ENCODE peak calls at places on chromosomes 4 and X, in ten cellular contexts. U is colonic mucosa, O is prostate gland, C is brain microvascular endothelial cell, H is psoas muscle, R is ovary, K is fibroblast of lung, M is lower lobe of right lung, W is left lung, T is body of pancreas. D is an unnamed sample.

GRCh38 chrX:39759526-39760224 is 338.1 kb downstream of the BCOR start:
- DNase-seq in O (peak; percentile 44), W (no peak), T (peak; percentile 54), U (no peak), K (peak; percentile 85), H (no peak), M (peak; percentile 52), R (peak; percentile 61), C (peak; percentile 66), D (peak; percentile 66)

GRCh38 chr4:56575820-56576429 is 70.3 kb downstream of the ARL9 start:
- DNase-seq in M (no peak), T (no peak), H (no peak), U (no peak), C (no peak), K (peak; percentile 40), W (no peak), O (no peak), R (no peak), D (no peak)

GRCh38 chr4:151012836-151013235 is 2.2 kb downstream of the LRBA start:
- DNase-seq in T (peak; percentile 13), U (peak; percentile 54), W (no peak), O (peak; percentile 19), H (no peak), R (no peak), C (no peak), K (no peak), M (no peak), D (no peak)

GRCh38 chr4:81173213-81173612 is 41.8 kb downstream of the PRKG2 start:
- DNase-seq in R (no peak), W (no peak), U (no peak), H (no peak), C (no peak), M (no peak), K (no peak), T (no peak), O (no peak), D (no peak)

GRCh38 chr4:25578431-25578830 is 77.2 kb upstream of the SLC34A2 start:
- DNase-seq in U (no peak), O (no peak), R (no peak), C (no peak), H (no peak), T (no peak), W (no peak), K (no peak), M (no peak), D (no peak)

GRCh38 chr4:166222271-166222670 is 349.2 kb downstream of the TLL1 start:
- DNase-seq in K (no peak), H (no peak), C (no peak), U (no peak), T (no peak), W (no peak), O (no peak), M (no peak), R (no peak), D (no peak)

GRCh38 chrX:40158036-40158706 is 60.4 kb upstream of the BCOR start:
- DNase-seq in H (no peak), O (no peak), R (peak; percentile 56), T (no peak), M (peak; percentile 54), K (no peak), U (no peak), C (no peak), W (no peak), D (peak; percentile 72)

GRCh38 chr4:140568507-140569306 is at the start of gene UCP1:
- DNase-seq in K (peak; percentile 16), W (no peak), T (peak; percentile 41), H (peak; percentile 19), M (peak; percentile 60), R (peak; percentile 29), U (peak; percentile 21), C (no peak), O (no peak), D (peak; percentile 71)

GRCh38 chr4:176334066-176334465 is 14.3 kb downstream of the SPCS3 start:
- DNase-seq in K (no peak), W (no peak), C (no peak), M (no peak), R (no peak), H (no peak), T (no peak), O (no peak), U (no peak), D (no peak)

GRCh38 chr4:76897522-76898384 is at the start of gene SOWAHB:
- DNase-seq in O (peak; percentile 70), M (peak; percentile 89), U (peak; percentile 93), K (no peak), R (peak; percentile 24), T (peak; percentile 95), W (peak; percentile 87), C (no peak), H (peak; percentile 19), D (peak; percentile 93)

GRCh38 chrX:13093489-13094140 is 49.2 kb upstream of the FAM9C start:
- DNase-seq in M (no peak), H (no peak), O (no peak), C (no peak), K (no peak), T (no peak), R (no peak), U (no peak), W (no peak), D (no peak)

GRCh38 chr4:6005175-6005574 is 13.1 kb downstream of the C4orf50 start:
- DNase-seq in M (no peak), O (no peak), W (no peak), K (no peak), R (no peak), U (no peak), C (no peak), H (no peak), T (no peak), D (peak; percentile 12)
- H3K27me3 ChIP-seq in M (peaks cover 36% of the 10 kb centered on the region), O (no peaks in the 10 kb centered on the region), W (no peaks in the 10 kb centered on the region), K (no peaks in the 10 kb centered on the region), R (no peaks in the 10 kb centered on the region), U (no peaks in the 10 kb centered on the region), C (peaks cover 3% of the 10 kb centered on the region), H (peaks cover 30% of the 10 kb centered on the region), T (no peaks in the 10 kb centered on the region), D (peaks cover 35% of the 10 kb centered on the region)

DNA sequence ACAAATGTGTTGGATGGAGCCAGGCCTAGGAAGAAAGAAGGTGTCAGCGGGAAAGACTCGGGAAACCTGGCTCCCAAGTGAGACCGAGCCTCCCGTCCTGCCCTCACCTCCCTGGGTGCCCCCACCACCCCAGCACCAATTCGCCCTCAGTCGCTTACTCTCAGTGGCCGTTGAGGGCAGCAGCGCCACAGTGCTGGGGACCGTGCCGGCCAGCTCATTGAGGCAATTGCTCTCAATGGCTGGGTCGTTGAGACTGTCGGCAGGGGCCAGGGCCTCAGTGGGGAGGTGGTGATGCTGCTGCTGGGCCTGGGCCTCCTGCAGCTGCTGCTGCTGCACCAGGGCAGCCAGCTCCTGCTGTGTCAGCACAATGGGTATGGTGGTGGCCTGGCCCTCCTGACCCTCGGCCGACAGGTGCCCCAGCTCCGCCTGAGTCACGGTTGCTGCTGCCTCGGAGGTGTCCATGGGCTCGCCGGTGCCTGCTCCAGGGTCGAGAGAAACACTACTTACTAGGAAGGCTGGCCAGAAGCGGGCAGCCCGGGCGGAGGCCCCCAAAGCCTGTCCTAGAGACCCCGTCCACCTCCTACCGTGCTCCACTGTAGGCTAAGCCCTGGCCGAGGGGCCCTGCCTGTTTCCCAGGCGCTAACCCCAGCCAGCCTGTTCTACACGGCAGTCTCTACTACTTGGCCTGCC is 7.4 kb upstream of the RENBP start:
- DNase-seq in U (no peak), T (no peak), K (no peak), O (no peak), H (no peak), R (no peak), C (no peak), W (no peak), M (no peak), D (no peak)
- H3K36me3 ChIP-seq in U (no peaks in the 10 kb centered on the region), T (peaks cover 8% of the 10 kb centered on the region), K (peaks cover 47% of the 10 kb centered on the region), O (no peaks in the 10 kb centered on the region), H (peaks cover 90% of the 10 kb centered on the region), R (no peaks in the 10 kb centered on the region), C (peaks cover 65% of the 10 kb centered on the region), W (peaks cover 81% of the 10 kb centered on the region), M (peaks cover 81% of the 10 kb centered on the region), D (peaks cover 56% of the 10 kb centered on the region)

DNA sequence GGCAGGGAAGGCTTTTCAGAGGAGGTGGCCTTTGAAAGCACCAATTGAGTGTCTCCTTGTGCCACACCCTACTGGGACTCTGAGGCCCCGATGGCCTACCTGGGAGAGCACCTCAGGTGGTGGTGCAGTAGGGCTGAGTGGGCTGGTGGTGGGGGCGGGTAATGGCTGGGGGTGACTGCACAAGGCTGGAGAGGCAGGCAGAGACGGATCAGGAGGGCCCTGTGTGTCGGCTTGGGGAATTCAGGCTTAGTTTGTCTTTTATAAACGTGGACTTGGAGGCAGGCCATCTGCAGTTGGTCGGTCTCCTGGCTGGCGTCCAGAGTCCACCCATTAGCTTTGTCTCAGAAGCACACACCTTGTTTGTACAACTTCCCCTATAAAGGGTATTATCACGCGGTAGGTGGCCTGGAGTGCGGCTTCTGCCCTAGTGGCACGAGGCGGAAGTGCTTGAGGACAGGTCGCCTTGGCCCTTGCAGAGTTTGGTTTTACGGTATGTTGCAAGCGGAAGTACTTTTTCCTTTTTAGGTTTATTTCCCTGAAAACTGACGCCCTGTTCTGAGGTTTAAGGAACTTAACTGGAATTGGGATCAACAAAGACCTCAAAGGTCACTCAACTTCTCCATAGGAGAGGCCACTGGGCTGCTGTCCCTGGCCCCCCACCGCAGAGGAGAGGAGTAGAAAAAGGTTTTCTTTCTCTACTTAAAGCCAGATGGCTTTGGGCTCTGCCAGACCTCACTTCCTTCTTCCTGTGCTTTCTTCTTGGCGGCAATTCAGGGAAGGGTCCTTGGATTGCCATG is 8.0 kb downstream of the TBC1D14 start:
- DNase-seq in T (peak; percentile 86), K (peak; percentile 38), M (peak; percentile 93), U (peak; percentile 96), R (peak; percentile 71), O (peak; percentile 78), C (no peak), H (peak; percentile 60), W (peak; percentile 90), D (peak; percentile 91)
- TF ChIP-seq CTCF in T (peak; percentile 51), K (peak; percentile 48), M (peak; percentile 67), U (peak; percentile 61), R (peak; percentile 40), O (peak; percentile 73), C (peak; percentile 72), H (peak; percentile 42), W (peak; percentile 91), D (peak; percentile 56)

GRCh38 chr4:17309567-17310268 is 202.2 kb downstream of the QDPR start:
- DNase-seq in M (no peak), H (no peak), T (no peak), K (peak; percentile 48), U (no peak), W (no peak), O (no peak), R (no peak), C (no peak), D (no peak)
- H3K27me3 ChIP-seq in M (no peaks in the 10 kb centered on the region), H (no peaks in the 10 kb centered on the region), T (no peaks in the 10 kb centered on the region), K (no peaks in the 10 kb centered on the region), U (no peaks in the 10 kb centered on the region), W (no peaks in the 10 kb centered on the region), O (no peaks in the 10 kb centered on the region), R (no peaks in the 10 kb centered on the region), C (no peaks in the 10 kb centered on the region), D (no peaks in the 10 kb centered on the region)